ENCODE peak calls at places on chromosomes 12 and 14, in five cellular contexts. J is HCT116, M is H1, H is SK-N-SH, Z is HepG2. I is an unnamed sample.

GRCh38 chr12:46942579-46942978 is 116.8 kb upstream of the SLC38A4 start:
- DNase-seq in Z (no peak), M (no peak), J (no peak), H (no peak), I (peak; percentile 21)

GRCh38 chr12:45305904-45306303 is 90.0 kb downstream of the ANO6 start:
- DNase-seq in M (no peak), Z (no peak), H (no peak), J (no peak), I (no peak)

GRCh38 chr14:23321572-23322547 is 603 bp downstream of the PABPN1 start:
- DNase-seq in M (peak; percentile 63), Z (peak; percentile 71), H (peak; percentile 74), J (no peak), I (no peak)

GRCh38 chr12:69502342-69503081 is 32.3 kb downstream of the FRS2 start:
- DNase-seq in H (no peak), Z (no peak), M (no peak), J (peak; percentile 52), I (no peak)

GRCh38 chr14:27890259-27890658 is 876.3 kb upstream of the FOXG1 start:
- DNase-seq in M (no peak), Z (no peak), H (no peak), J (no peak), I (no peak)

GRCh38 chr14:34707722-34708121 is 6.7 kb downstream of the CFL2 start:
- DNase-seq in H (no peak), Z (no peak), M (no peak), J (no peak), I (no peak)

GRCh38 chr14:100861188-100861936 is 35.4 kb downstream of the MEG3 start:
- DNase-seq in Z (no peak), J (no peak), H (no peak), M (no peak), I (no peak)

GRCh38 chr14:99273025-99273723 is 1.2 kb upstream of the BCL11B start:
- DNase-seq in M (peak; percentile 89), Z (peak; percentile 16), J (no peak), H (peak; percentile 43), I (peak; percentile 32)

DNA sequence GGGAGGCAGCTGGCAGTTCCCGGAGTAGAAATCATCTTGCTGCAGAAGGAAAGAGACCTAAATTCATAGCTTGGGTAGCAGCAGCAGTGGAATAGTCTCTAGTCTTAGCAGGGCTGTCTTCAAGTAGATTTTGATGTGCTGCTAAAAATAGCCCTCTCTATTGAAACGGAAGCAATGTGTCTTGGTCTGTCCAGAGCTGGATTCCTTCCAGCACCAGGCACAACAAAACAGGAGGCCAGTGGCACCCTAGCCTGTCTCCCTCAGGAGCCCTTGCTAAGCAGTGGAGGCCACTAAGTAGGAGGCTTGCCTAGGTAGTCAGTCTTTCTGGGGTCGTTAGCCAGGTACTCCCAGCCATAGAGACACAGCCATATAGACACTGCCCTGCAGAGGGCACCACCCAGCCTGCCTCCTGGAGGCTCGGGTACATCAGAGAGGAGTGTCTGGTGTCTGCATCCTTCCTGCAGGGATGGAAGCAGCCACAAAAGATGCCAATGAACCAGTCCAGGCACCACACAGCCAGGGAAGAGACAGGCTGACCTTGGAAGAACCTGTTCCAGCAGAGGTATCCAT is 97.5 kb downstream of the CRACR2A start:
- DNase-seq in H (peak; percentile 58), Z (peak; percentile 12), J (no peak), M (peak; percentile 72), I (peak; percentile 30)
- TF ChIP-seq JUND in H (no peak), Z (no peak), J (no peak), M (no peak), I (no peak)

GRCh38 chr14:60184597-60185555 is 19.7 kb upstream of the DHRS7 start:
- DNase-seq in Z (no peak), M (no peak), J (no peak), H (peak; percentile 21), I (no peak)

GRCh38 chr14:60189923-60190840 is 25.0 kb upstream of the DHRS7 start:
- DNase-seq in M (no peak), H (no peak), Z (no peak), J (no peak), I (no peak)

GRCh38 chr14:60183724-60184596 is 18.8 kb upstream of the DHRS7 start:
- DNase-seq in J (peak; percentile 61), Z (peak; percentile 55), M (no peak), H (no peak), I (no peak)

GRCh38 chr14:60188115-60188514 is 22.9 kb upstream of the DHRS7 start:
- DNase-seq in M (no peak), H (no peak), J (no peak), Z (no peak), I (no peak)

GRCh38 chr14:60188696-60189095 is 23.5 kb upstream of the DHRS7 start:
- DNase-seq in Z (no peak), J (no peak), M (no peak), H (no peak), I (no peak)
- TF ChIP-seq JUND in Z (no peak), J (no peak), M (no peak), H (no peak), I (no peak)

GRCh38 chr12:29970501-29970900 is 186.8 kb upstream of the TMTC1 start:
- DNase-seq in J (no peak), H (no peak), Z (no peak), M (no peak), I (no peak)

GRCh38 chr12:29971431-29971830 is 187.7 kb upstream of the TMTC1 start:
- DNase-seq in J (no peak), Z (no peak), H (no peak), M (no peak), I (no peak)
- TF ChIP-seq JUND in J (no peak), Z (no peak), H (no peak), M (no peak), I (no peak)

DNA sequence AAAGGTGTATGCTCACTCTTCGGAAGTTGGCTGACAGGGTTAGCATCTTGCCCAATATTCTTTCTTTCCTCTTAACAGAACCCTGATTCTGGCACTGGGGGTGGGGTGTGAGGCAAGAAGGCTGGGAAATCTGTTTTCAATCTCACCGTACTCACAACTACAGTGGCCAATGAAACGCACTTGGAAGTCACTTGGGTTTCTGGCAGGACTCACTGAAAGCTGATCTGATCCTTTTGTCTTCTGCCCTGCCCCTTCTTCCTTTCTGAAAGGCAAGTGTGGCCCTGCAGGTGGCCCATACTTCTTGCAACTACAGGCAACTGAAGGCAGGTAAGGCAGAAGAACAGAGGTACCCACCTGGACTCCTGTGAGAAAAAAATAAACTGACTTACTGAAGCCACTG is 106.9 kb downstream of the STXBP6 start:
- DNase-seq in J (no peak), M (peak; percentile 61), H (no peak), Z (no peak), I (peak; percentile 25)
- TF ChIP-seq JUND in J (no peak), M (no peak), H (no peak), Z (no peak), I (no peak)

GRCh38 chr12:78241472-78241871 is 410.8 kb downstream of the NAV3 start:
- DNase-seq in M (no peak), H (no peak), Z (no peak), J (no peak), I (no peak)
- TF ChIP-seq JUND in M (no peak), H (no peak), Z (no peak), J (no peak), I (no peak)

GRCh38 chr14:95811813-95812212 is 64.8 kb upstream of the TUNAR start:
- DNase-seq in M (no peak), Z (no peak), J (no peak), H (no peak), I (no peak)
- TF ChIP-seq JUND in M (no peak), Z (no peak), J (no peak), H (no peak), I (no peak)

GRCh38 chr12:115872212-115872611 is 405.3 kb downstream of the MED13L start:
- DNase-seq in H (no peak), J (no peak), M (no peak), Z (peak; percentile 59), I (no peak)

GRCh38 chr12:115872919-115873357 is 404.6 kb downstream of the MED13L start:
- DNase-seq in J (peak; percentile 76), M (no peak), Z (peak; percentile 16), H (no peak), I (peak; percentile 100)

GRCh38 chr12:115870527-115870926 is 407.0 kb downstream of the MED13L start:
- DNase-seq in M (no peak), J (no peak), H (no peak), Z (no peak), I (no peak)

GRCh38 chr12:115870021-115870420 is 407.5 kb downstream of the MED13L start:
- DNase-seq in Z (no peak), M (no peak), J (no peak), H (no peak), I (peak; percentile 69)

DNA sequence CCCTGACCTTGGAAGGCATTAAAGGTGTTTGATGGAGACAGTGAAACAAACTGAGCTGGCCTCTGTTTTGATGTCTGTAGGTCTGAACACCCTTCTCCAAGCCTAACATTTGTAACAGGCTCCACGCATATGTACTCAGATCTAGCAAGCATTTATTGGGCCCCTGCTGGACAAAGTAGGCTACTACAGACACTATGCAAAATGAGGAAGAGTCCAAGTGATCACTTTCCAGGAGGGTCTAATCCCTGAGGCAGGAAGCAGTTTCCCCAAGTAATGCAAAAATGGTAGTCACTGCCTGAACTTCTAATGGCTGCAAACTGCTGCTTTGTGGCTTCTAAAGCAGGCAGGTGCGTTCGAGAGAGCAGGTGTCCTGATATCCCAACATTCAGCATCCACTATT is 405.8 kb downstream of the MED13L start:
- DNase-seq in J (peak; percentile 58), Z (peak; percentile 45), M (no peak), H (peak; percentile 53), I (peak; percentile 89)
- TF ChIP-seq JUND in J (no peak), Z (no peak), M (peak; percentile 78), H (no peak), I (no peak)

GRCh38 chr12:117580718-117581062 is 219.3 kb upstream of the NOS1 start:
- DNase-seq in Z (no peak), H (peak; percentile 70), M (peak; percentile 95), J (peak; percentile 24), I (no peak)
- TF ChIP-seq JUND in Z (no peak), H (no peak), M (no peak), J (no peak), I (no peak)

DNA sequence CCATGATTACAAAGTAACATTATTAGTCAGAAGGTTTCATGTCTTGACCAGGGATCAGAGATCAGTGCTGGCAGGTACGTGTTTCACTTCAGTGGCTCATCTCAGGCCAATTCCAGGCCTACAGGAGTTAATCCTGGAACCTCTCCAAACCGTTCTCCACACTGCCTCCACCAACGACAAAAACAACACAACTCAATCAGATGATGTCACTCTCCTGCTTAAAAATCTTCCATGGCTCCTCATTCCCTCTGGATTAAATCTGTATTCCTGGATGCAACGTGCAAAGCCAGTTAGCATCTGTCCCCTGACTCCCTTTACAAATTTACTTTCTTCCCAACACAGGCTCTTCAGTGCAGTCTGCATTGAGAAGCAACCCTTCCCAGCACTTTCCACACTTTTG is 34.3 kb upstream of the TXNRD1 start:
- DNase-seq in M (no peak), J (no peak), H (no peak), Z (no peak), I (no peak)
- TF ChIP-seq JUND in M (no peak), J (no peak), H (no peak), Z (no peak), I (peak; percentile 51)

I was measured in T47D.